ENCODE peak calls at places on chromosomes 5 and 9, in ten cellular contexts. J is GM19239; T is DMS153; K is GM12865; S is myocyte; V is GOT3; R is HS-5; X is ACHN; A is CD4-positive, CD25-positive, alpha-beta regulatory T cell; Z is GM12892. W is an unnamed sample.

GRCh38 chr5:84477485-84477884 is 92.8 kb upstream of the EDIL3 start:
- DNase-seq in J (no peak), T (no peak), K (no peak), S (no peak), V (no peak), R (no peak), X (no peak), A (no peak), Z (no peak), W (no peak)

GRCh38 chr5:127275641-127276193 is 14.9 kb upstream of the MEGF10 start:
- DNase-seq in J (no peak), T (no peak), K (no peak), S (peak; percentile 21), V (no peak), R (no peak), X (no peak), A (no peak), Z (no peak), W (no peak)

GRCh38 chr9:114037249-114037648 is 40.9 kb downstream of the AMBP start:
- DNase-seq in J (no peak), T (no peak), K (no peak), S (no peak), V (no peak), R (no peak), X (no peak), A (no peak), Z (no peak), W (no peak)

GRCh38 chr5:78927657-78928282 is 57.3 kb downstream of the ARSB start:
- DNase-seq in J (no peak), T (no peak), K (no peak), S (no peak), V (no peak), R (no peak), X (peak; percentile 21), A (no peak), Z (no peak), W (no peak)

GRCh38 chr5:137450759-137451158 is 48.4 kb downstream of the SPOCK1 start:
- DNase-seq in J (no peak), T (no peak), K (no peak), S (no peak), V (no peak), R (no peak), X (no peak), A (no peak), Z (no peak), W (no peak)

GRCh38 chr5:34626036-34626435 is 30.1 kb upstream of the RAI14 start:
- DNase-seq in J (no peak), T (no peak), K (no peak), S (no peak), V (no peak), R (peak; percentile 68), X (no peak), A (no peak), Z (no peak), W (no peak)

GRCh38 chr9:73023025-73023541 is 70.2 kb upstream of the ALDH1A1 start:
- DNase-seq in J (no peak), T (peak; percentile 5), K (peak; percentile 63), S (peak; percentile 81), V (no peak), R (peak; percentile 56), X (peak; percentile 72), A (peak; percentile 35), Z (no peak), W (peak; percentile 42)

GRCh38 chr9:19087601-19088000 is 15.1 kb downstream of the HAUS6 start:
- DNase-seq in J (no peak), T (no peak), K (no peak), S (peak; percentile 69), V (no peak), R (no peak), X (peak; percentile 86), A (no peak), Z (no peak), W (no peak)

GRCh38 chr9:136489731-136490130 is 6.9 kb upstream of the SEC16A start:
- DNase-seq in J (no peak), T (no peak), K (no peak), S (no peak), V (no peak), R (no peak), X (no peak), A (no peak), Z (no peak), W (no peak)

GRCh38 chr5:14114615-14115251 is 28.4 kb upstream of the TRIO start:
- DNase-seq in J (no peak), T (no peak), K (no peak), S (no peak), V (no peak), R (no peak), X (no peak), A (no peak), Z (no peak), W (no peak)

GRCh38 chr9:97934321-97935115 is 3.5 kb downstream of the HEMGN start:
- DNase-seq in J (no peak), T (no peak), K (no peak), S (no peak), V (no peak), R (no peak), X (no peak), A (no peak), Z (no peak), W (no peak)

GRCh38 chr5:108661590-108662219 is 86.0 kb upstream of the FER start:
- DNase-seq in J (no peak), T (no peak), K (no peak), S (no peak), V (no peak), R (no peak), X (no peak), A (no peak), Z (no peak), W (no peak)

GRCh38 chr9:93112864-93113389 is 16.9 kb downstream of the CARD19 start:
- DNase-seq in J (no peak), T (no peak), K (no peak), S (no peak), V (no peak), R (no peak), X (no peak), A (no peak), Z (no peak), W (no peak)

GRCh38 chr9:90092512-90092911 is 487.7 kb downstream of the GADD45G start:
- DNase-seq in J (no peak), T (no peak), K (no peak), S (no peak), V (no peak), R (no peak), X (no peak), A (peak; percentile 12), Z (no peak), W (no peak)

GRCh38 chr5:40022057-40022456 is 597.3 kb upstream of the DAB2 start:
- DNase-seq in J (no peak), T (no peak), K (no peak), S (no peak), V (no peak), R (no peak), X (no peak), A (no peak), Z (no peak), W (no peak)

GRCh38 chr9:87336407-87336806 is 161.3 kb upstream of the DAPK1 start:
- DNase-seq in J (no peak), T (no peak), K (peak; percentile 60), S (no peak), V (no peak), R (no peak), X (peak; percentile 39), A (no peak), Z (no peak), W (no peak)

GRCh38 chr5:176415240-176416122 is 858 bp downstream of the CLTB start:
- DNase-seq in J (no peak), T (no peak), K (no peak), S (peak; percentile 77), V (no peak), R (peak; percentile 36), X (peak; percentile 58), A (peak; percentile 26), Z (no peak), W (no peak)

GRCh38 chr5:72378636-72379289 is 58.6 kb downstream of the PTCD2 start:
- DNase-seq in J (no peak), T (peak; percentile 35), K (no peak), S (peak; percentile 94), V (no peak), R (peak; percentile 78), X (peak; percentile 72), A (no peak), Z (no peak), W (peak; percentile 12)

GRCh38 chr9:9352877-9353481 is 1259.8 kb downstream of the PTPRD start:
- DNase-seq in J (no peak), T (no peak), K (peak; percentile 13), S (no peak), V (no peak), R (no peak), X (peak; percentile 5), A (no peak), Z (no peak), W (no peak)

GRCh38 chr5:142323480-142324376 is 1.1 kb downstream of the SPRY4 start:
- DNase-seq in J (no peak), T (no peak), K (no peak), S (peak; percentile 53), V (no peak), R (no peak), X (peak; percentile 47), A (no peak), Z (no peak), W (no peak)

GRCh38 chr9:83572524-83572923 is 34.3 kb upstream of the FRMD3 start:
- DNase-seq in J (no peak), T (no peak), K (peak; percentile 17), S (peak; percentile 62), V (no peak), R (no peak), X (no peak), A (no peak), Z (no peak), W (no peak)

GRCh38 chr9:132877818-132878694 is at the start of gene AK8:
- DNase-seq in J (peak; percentile 94), T (peak; percentile 27), K (peak; percentile 80), S (peak; percentile 71), V (peak; percentile 17), R (peak; percentile 15), X (peak; percentile 75), A (peak; percentile 77), Z (peak; percentile 97), W (peak; percentile 41)

GRCh38 chr9:108615152-108615551 is 240.6 kb downstream of the ACTL7B start:
- DNase-seq in J (no peak), T (no peak), K (no peak), S (no peak), V (no peak), R (no peak), X (no peak), A (no peak), Z (no peak), W (no peak)

GRCh38 chr9:135555910-135556309 is 5.6 kb upstream of the PAEP start:
- DNase-seq in J (no peak), T (no peak), K (no peak), S (no peak), V (no peak), R (no peak), X (no peak), A (no peak), Z (no peak), W (no peak)

GRCh38 chr9:18352716-18353115 is 121.2 kb upstream of the ADAMTSL1 start:
- DNase-seq in J (no peak), T (no peak), K (no peak), S (no peak), V (no peak), R (no peak), X (peak; percentile 7), A (no peak), Z (no peak), W (no peak)

GRCh38 chr5:84017704-84018240 is 297.1 kb upstream of the HAPLN1 start:
- DNase-seq in J (no peak), T (no peak), K (no peak), S (no peak), V (no peak), R (no peak), X (no peak), A (no peak), Z (no peak), W (no peak)

GRCh38 chr9:70410368-70410767 is 4.1 kb downstream of the KLF9 start:
- DNase-seq in J (no peak), T (no peak), K (no peak), S (peak; percentile 71), V (no peak), R (peak; percentile 33), X (peak; percentile 11), A (peak; percentile 15), Z (no peak), W (no peak)

GRCh38 chr9:110555971-110556370 is 23.6 kb downstream of the SVEP1 start:
- DNase-seq in J (no peak), T (no peak), K (no peak), S (peak; percentile 53), V (no peak), R (peak; percentile 75), X (no peak), A (no peak), Z (no peak), W (no peak)